ENCODE peak calls at places on chromosomes 3 and 15, in seven cellular contexts. S is T-cell; I is upper lobe of right lung; U is activated CD8-positive, alpha-beta memory T cell treated with anti-CD3 and anti-CD28 coated beads for 48 hours; K is activated T-cell treated with anti-CD3 and anti-CD28 coated beads for 1 hour; L is fibroblast of lung; R is stimulated activated CD8-positive, alpha-beta memory T cell treated with anti-CD3 and anti-CD28 coated beads, Interleukin-4, amount 100 ng/mL, for 1 hour. V is an unnamed sample.

GRCh38 chr3:128726691-128727031 is 678 bp downstream of the RAB7A start:
- DNase-seq in S (no peak), I (peak; percentile 79), U (peak; percentile 6), K (peak; percentile 24), L (peak; percentile 75), R (peak; percentile 7), V (peak; percentile 28)

GRCh38 chr3:39021465-39022274 is 30.1 kb downstream of the SCN11A start:
- DNase-seq in S (no peak), I (no peak), U (no peak), K (no peak), L (no peak), R (no peak), V (no peak)

GRCh38 chr3:61915296-61915695 is 353.9 kb downstream of the PTPRG start:
- DNase-seq in S (no peak), I (no peak), U (no peak), K (no peak), L (no peak), R (no peak), V (no peak)

GRCh38 chr3:100209948-100210776 is 50.6 kb upstream of the TBC1D23 start:
- DNase-seq in S (no peak), I (no peak), U (no peak), K (no peak), L (no peak), R (no peak), V (peak; percentile 62)

GRCh38 chr3:57983734-57984518 is 24.3 kb upstream of the FLNB start:
- DNase-seq in S (peak; percentile 31), I (no peak), U (no peak), K (peak; percentile 11), L (peak; percentile 88), R (no peak), V (peak; percentile 92)

GRCh38 chr15:85112997-85113396 is 131.3 kb downstream of the PDE8A start:
- DNase-seq in S (no peak), I (no peak), U (no peak), K (no peak), L (no peak), R (no peak), V (no peak)

GRCh38 chr3:134374791-134375541 is 719 bp upstream of the AMOTL2 start:
- DNase-seq in S (no peak), I (peak; percentile 79), U (no peak), K (no peak), L (no peak), R (no peak), V (no peak)

GRCh38 chr3:32544894-32545293 is 25.8 kb downstream of the DYNC1LI1 start:
- DNase-seq in S (no peak), I (no peak), U (no peak), K (no peak), L (no peak), R (no peak), V (no peak)

GRCh38 chr3:141422961-141423582 is 54.8 kb downstream of the ZBTB38 start:
- DNase-seq in S (no peak), I (no peak), U (no peak), K (no peak), L (no peak), R (no peak), V (no peak)

GRCh38 chr3:13103416-13104058 is 30.3 kb upstream of the IQSEC1 start:
- DNase-seq in S (no peak), I (no peak), U (no peak), K (no peak), L (no peak), R (no peak), V (no peak)

GRCh38 chr15:68439506-68439905 is 7.5 kb upstream of the ITGA11 start:
- DNase-seq in S (no peak), I (no peak), U (no peak), K (no peak), L (no peak), R (no peak), V (no peak)

GRCh38 chr15:41256577-41257038 is 25.5 kb downstream of the CHP1 start:
- DNase-seq in S (no peak), I (no peak), U (no peak), K (no peak), L (peak; percentile 44), R (no peak), V (no peak)

GRCh38 chr15:90665288-90666134 is 51.6 kb upstream of the BLM start:
- DNase-seq in S (no peak), I (peak; percentile 88), U (peak; percentile 43), K (peak; percentile 12), L (peak; percentile 58), R (no peak), V (peak; percentile 96)

GRCh38 chr3:157300091-157300490 is 136.6 kb upstream of the PTX3 start:
- DNase-seq in S (no peak), I (no peak), U (no peak), K (no peak), L (no peak), R (no peak), V (no peak)

GRCh38 chr15:85756411-85757072 is 38.2 kb downstream of the KLHL25 start:
- DNase-seq in S (no peak), I (no peak), U (no peak), K (no peak), L (no peak), R (no peak), V (no peak)

GRCh38 chr15:91855684-91856553 is 2.4 kb downstream of the SLCO3A1 start:
- DNase-seq in S (no peak), I (peak; percentile 75), U (no peak), K (no peak), L (no peak), R (no peak), V (no peak)

GRCh38 chr3:21345577-21345976 is 405.4 kb downstream of the ZNF385D start:
- DNase-seq in S (no peak), I (no peak), U (no peak), K (no peak), L (no peak), R (no peak), V (no peak)

GRCh38 chr3:117898722-117899121 is 1135.9 kb downstream of the IGSF11 start:
- DNase-seq in S (no peak), I (no peak), U (no peak), K (no peak), L (no peak), R (no peak), V (peak; percentile 23)

GRCh38 chr3:16067837-16068471 is 106.5 kb upstream of the GALNT15 start:
- DNase-seq in S (no peak), I (no peak), U (no peak), K (no peak), L (no peak), R (no peak), V (no peak)

GRCh38 chr15:63522143-63522531 is 17.7 kb downstream of the USP3 start:
- DNase-seq in S (no peak), I (no peak), U (no peak), K (no peak), L (peak; percentile 27), R (no peak), V (no peak)

GRCh38 chr3:65534825-65535224 is 503.9 kb downstream of the MAGI1 start:
- DNase-seq in S (no peak), I (no peak), U (no peak), K (no peak), L (no peak), R (no peak), V (no peak)

GRCh38 chr15:41944313-41944940 is 27.9 kb downstream of the EHD4 start:
- DNase-seq in S (no peak), I (no peak), U (no peak), K (no peak), L (peak; percentile 95), R (no peak), V (no peak)

GRCh38 chr3:38002940-38003339 is 12.4 kb downstream of the VILL start:
- DNase-seq in S (no peak), I (peak; percentile 50), U (no peak), K (no peak), L (no peak), R (no peak), V (no peak)

GRCh38 chr3:18442743-18443669 is 17.9 kb upstream of the SATB1 start:
- DNase-seq in S (peak; percentile 30), I (no peak), U (no peak), K (no peak), L (no peak), R (no peak), V (no peak)

GRCh38 chr3:38317186-38317759 is 29.3 kb upstream of the XYLB start:
- DNase-seq in S (no peak), I (no peak), U (no peak), K (no peak), L (no peak), R (no peak), V (no peak)

GRCh38 chr3:10421996-10422395 is 83.4 kb downstream of the ATP2B2 start:
- DNase-seq in S (no peak), I (no peak), U (no peak), K (no peak), L (no peak), R (no peak), V (no peak)

V was measured in GM12865.